ENCODE peak calls at places on chromosome 4, in eight cellular contexts. One of them, this sample, is unnamed.

GRCh38 chr4:56727150-56727549 is 46.1 kb upstream of the HOPX start:
- DNase-seq in posterior cingulate gyrus: no peak
- DNase-seq in vagina: no peak
- DNase-seq in activated gamma-delta T cell treated with Interleukin-2 at 50 U/mL for 16 hours: no peak
- DNase-seq in Calu3: no peak
- DNase-seq in kidney: no peak
- DNase-seq in coronary artery: no peak
- DNase-seq in substantia nigra: no peak
- DNase-seq in this sample: no peak

GRCh38 chr4:98539741-98540140 is 118.7 kb downstream of the TSPAN5 start:
- DNase-seq in Calu3: no peak
- DNase-seq in coronary artery: no peak
- DNase-seq in kidney: no peak
- DNase-seq in vagina: no peak
- DNase-seq in activated gamma-delta T cell treated with Interleukin-2 at 50 U/mL for 16 hours: no peak
- DNase-seq in posterior cingulate gyrus: no peak
- DNase-seq in substantia nigra: no peak
- DNase-seq in this sample: no peak

GRCh38 chr4:73864365-73864764 is 4.8 kb upstream of the CXCL1 start:
- DNase-seq in activated gamma-delta T cell treated with Interleukin-2 at 50 U/mL for 16 hours: no peak
- DNase-seq in posterior cingulate gyrus: no peak
- DNase-seq in coronary artery: no peak
- DNase-seq in kidney: no peak
- DNase-seq in vagina: no peak
- DNase-seq in substantia nigra: no peak
- DNase-seq in Calu3: peak; percentile 43
- DNase-seq in this sample: no peak

GRCh38 chr4:119729815-119730643 is 101.4 kb upstream of the PDE5A start:
- DNase-seq in posterior cingulate gyrus: peak; percentile 25
- DNase-seq in vagina: no peak
- DNase-seq in activated gamma-delta T cell treated with Interleukin-2 at 50 U/mL for 16 hours: no peak
- DNase-seq in coronary artery: no peak
- DNase-seq in Calu3: peak; percentile 77
- DNase-seq in kidney: peak; percentile 28
- DNase-seq in substantia nigra: no peak
- DNase-seq in this sample: no peak

GRCh38 chr4:57078685-57079521 is 31.3 kb downstream of the IGFBP7 start:
- DNase-seq in coronary artery: no peak
- DNase-seq in substantia nigra: no peak
- DNase-seq in vagina: no peak
- DNase-seq in posterior cingulate gyrus: no peak
- DNase-seq in kidney: peak; percentile 81
- DNase-seq in Calu3: peak; percentile 4
- DNase-seq in activated gamma-delta T cell treated with Interleukin-2 at 50 U/mL for 16 hours: no peak
- DNase-seq in this sample: no peak

GRCh38 chr4:75939890-75940691 is 722 bp downstream of the NAAA start:
- DNase-seq in substantia nigra: peak; percentile 48
- DNase-seq in Calu3: peak; percentile 36
- DNase-seq in vagina: no peak
- DNase-seq in posterior cingulate gyrus: peak; percentile 91
- DNase-seq in kidney: peak; percentile 92
- DNase-seq in activated gamma-delta T cell treated with Interleukin-2 at 50 U/mL for 16 hours: peak; percentile 61
- DNase-seq in coronary artery: peak; percentile 84
- DNase-seq in this sample: peak; percentile 72

GRCh38 chr4:76308548-76308947 is 2.0 kb downstream of the STBD1 start:
- DNase-seq in Calu3: peak; percentile 33
- DNase-seq in activated gamma-delta T cell treated with Interleukin-2 at 50 U/mL for 16 hours: no peak
- DNase-seq in kidney: peak; percentile 30
- DNase-seq in substantia nigra: no peak
- DNase-seq in coronary artery: no peak
- DNase-seq in posterior cingulate gyrus: peak; percentile 78
- DNase-seq in vagina: no peak
- DNase-seq in this sample: no peak

GRCh38 chr4:188691811-188692210 is 552.6 kb downstream of the TRIML1 start:
- DNase-seq in substantia nigra: no peak
- DNase-seq in activated gamma-delta T cell treated with Interleukin-2 at 50 U/mL for 16 hours: no peak
- DNase-seq in kidney: no peak
- DNase-seq in Calu3: no peak
- DNase-seq in posterior cingulate gyrus: no peak
- DNase-seq in coronary artery: no peak
- DNase-seq in vagina: no peak
- DNase-seq in this sample: no peak

GRCh38 chr4:136643416-136643815 is 888.9 kb downstream of the PCDH18 start:
- DNase-seq in Calu3: no peak
- DNase-seq in coronary artery: no peak
- DNase-seq in activated gamma-delta T cell treated with Interleukin-2 at 50 U/mL for 16 hours: no peak
- DNase-seq in substantia nigra: no peak
- DNase-seq in kidney: no peak
- DNase-seq in vagina: no peak
- DNase-seq in posterior cingulate gyrus: no peak
- DNase-seq in this sample: no peak

GRCh38 chr4:15809058-15809457 is 30.9 kb downstream of the CD38 start:
- DNase-seq in vagina: no peak
- DNase-seq in posterior cingulate gyrus: no peak
- DNase-seq in coronary artery: no peak
- DNase-seq in substantia nigra: no peak
- DNase-seq in activated gamma-delta T cell treated with Interleukin-2 at 50 U/mL for 16 hours: no peak
- DNase-seq in kidney: no peak
- DNase-seq in Calu3: no peak
- DNase-seq in this sample: no peak

GRCh38 chr4:129138762-129139496 is 43.0 kb downstream of the C4orf33 start:
- DNase-seq in vagina: no peak
- DNase-seq in activated gamma-delta T cell treated with Interleukin-2 at 50 U/mL for 16 hours: no peak
- DNase-seq in Calu3: no peak
- DNase-seq in posterior cingulate gyrus: no peak
- DNase-seq in coronary artery: no peak
- DNase-seq in kidney: no peak
- DNase-seq in substantia nigra: no peak
- DNase-seq in this sample: no peak

GRCh38 chr4:101418055-101418454 is 70.7 kb upstream of the PPP3CA start:
- DNase-seq in vagina: no peak
- DNase-seq in posterior cingulate gyrus: no peak
- DNase-seq in activated gamma-delta T cell treated with Interleukin-2 at 50 U/mL for 16 hours: peak; percentile 53
- DNase-seq in substantia nigra: no peak
- DNase-seq in coronary artery: no peak
- DNase-seq in Calu3: no peak
- DNase-seq in kidney: no peak
- DNase-seq in this sample: peak; percentile 81

GRCh38 chr4:124806403-124806802 is 93.9 kb upstream of the ANKRD50 start:
- DNase-seq in substantia nigra: no peak
- DNase-seq in activated gamma-delta T cell treated with Interleukin-2 at 50 U/mL for 16 hours: no peak
- DNase-seq in Calu3: no peak
- DNase-seq in posterior cingulate gyrus: no peak
- DNase-seq in coronary artery: no peak
- DNase-seq in vagina: no peak
- DNase-seq in kidney: no peak
- DNase-seq in this sample: peak; percentile 5

GRCh38 chr4:72418458-72418857 is 150.6 kb downstream of the ADAMTS3 start:
- DNase-seq in posterior cingulate gyrus: peak; percentile 84
- DNase-seq in coronary artery: no peak
- DNase-seq in kidney: no peak
- DNase-seq in vagina: no peak
- DNase-seq in Calu3: no peak
- DNase-seq in activated gamma-delta T cell treated with Interleukin-2 at 50 U/mL for 16 hours: no peak
- DNase-seq in substantia nigra: no peak
- DNase-seq in this sample: no peak

GRCh38 chr4:123415977-123416376 is 19.4 kb downstream of the SPRY1 start:
- DNase-seq in substantia nigra: no peak
- DNase-seq in kidney: no peak
- DNase-seq in coronary artery: no peak
- DNase-seq in Calu3: no peak
- DNase-seq in posterior cingulate gyrus: no peak
- DNase-seq in vagina: no peak
- DNase-seq in activated gamma-delta T cell treated with Interleukin-2 at 50 U/mL for 16 hours: no peak
- DNase-seq in this sample: peak; percentile 66

GRCh38 chr4:169225812-169226211 is 44.9 kb downstream of the SH3RF1 start:
- DNase-seq in Calu3: no peak
- DNase-seq in substantia nigra: no peak
- DNase-seq in coronary artery: no peak
- DNase-seq in vagina: no peak
- DNase-seq in kidney: no peak
- DNase-seq in posterior cingulate gyrus: no peak
- DNase-seq in activated gamma-delta T cell treated with Interleukin-2 at 50 U/mL for 16 hours: no peak
- DNase-seq in this sample: no peak

GRCh38 chr4:112946127-112946526 is 103.3 kb upstream of the ANK2 start:
- DNase-seq in Calu3: no peak
- DNase-seq in activated gamma-delta T cell treated with Interleukin-2 at 50 U/mL for 16 hours: no peak
- DNase-seq in substantia nigra: no peak
- DNase-seq in posterior cingulate gyrus: no peak
- DNase-seq in kidney: no peak
- DNase-seq in coronary artery: no peak
- DNase-seq in vagina: no peak
- DNase-seq in this sample: no peak

GRCh38 chr4:83660578-83660977 is 124.7 kb downstream of the GPAT3 start:
- DNase-seq in vagina: no peak
- DNase-seq in posterior cingulate gyrus: no peak
- DNase-seq in substantia nigra: no peak
- DNase-seq in Calu3: no peak
- DNase-seq in activated gamma-delta T cell treated with Interleukin-2 at 50 U/mL for 16 hours: no peak
- DNase-seq in kidney: no peak
- DNase-seq in coronary artery: no peak
- DNase-seq in this sample: no peak

GRCh38 chr4:147134536-147135210 is 189.0 kb upstream of the TTC29 start:
- DNase-seq in vagina: no peak
- DNase-seq in kidney: no peak
- DNase-seq in substantia nigra: no peak
- DNase-seq in posterior cingulate gyrus: no peak
- DNase-seq in Calu3: no peak
- DNase-seq in coronary artery: no peak
- DNase-seq in activated gamma-delta T cell treated with Interleukin-2 at 50 U/mL for 16 hours: no peak
- DNase-seq in this sample: no peak

GRCh38 chr4:177692907-177693306 is 250.7 kb upstream of the AGA start:
- DNase-seq in posterior cingulate gyrus: no peak
- DNase-seq in Calu3: no peak
- DNase-seq in substantia nigra: no peak
- DNase-seq in activated gamma-delta T cell treated with Interleukin-2 at 50 U/mL for 16 hours: no peak
- DNase-seq in vagina: no peak
- DNase-seq in kidney: no peak
- DNase-seq in coronary artery: no peak
- DNase-seq in this sample: no peak

GRCh38 chr4:122606364-122607043 is 14.4 kb downstream of the IL21 start:
- DNase-seq in kidney: no peak
- DNase-seq in activated gamma-delta T cell treated with Interleukin-2 at 50 U/mL for 16 hours: no peak
- DNase-seq in coronary artery: no peak
- DNase-seq in Calu3: no peak
- DNase-seq in vagina: no peak
- DNase-seq in substantia nigra: no peak
- DNase-seq in posterior cingulate gyrus: no peak
- DNase-seq in this sample: no peak

GRCh38 chr4:147794787-147795413 is 63.0 kb downstream of the ARHGAP10 start:
- DNase-seq in Calu3: no peak
- DNase-seq in kidney: no peak
- DNase-seq in activated gamma-delta T cell treated with Interleukin-2 at 50 U/mL for 16 hours: no peak
- DNase-seq in posterior cingulate gyrus: no peak
- DNase-seq in substantia nigra: no peak
- DNase-seq in coronary artery: no peak
- DNase-seq in vagina: no peak
- DNase-seq in this sample: no peak

GRCh38 chr4:90575371-90575770 is 448.2 kb downstream of the CCSER1 start:
- DNase-seq in coronary artery: no peak
- DNase-seq in posterior cingulate gyrus: no peak
- DNase-seq in Calu3: no peak
- DNase-seq in vagina: no peak
- DNase-seq in kidney: no peak
- DNase-seq in substantia nigra: no peak
- DNase-seq in activated gamma-delta T cell treated with Interleukin-2 at 50 U/mL for 16 hours: no peak
- DNase-seq in this sample: no peak

GRCh38 chr4:74376888-74377483 is 12.0 kb downstream of the EREG start:
- DNase-seq in posterior cingulate gyrus: no peak
- DNase-seq in kidney: no peak
- DNase-seq in substantia nigra: no peak
- DNase-seq in vagina: no peak
- DNase-seq in Calu3: no peak
- DNase-seq in activated gamma-delta T cell treated with Interleukin-2 at 50 U/mL for 16 hours: no peak
- DNase-seq in coronary artery: no peak
- DNase-seq in this sample: no peak

This sample was measured in activated naive CD4-positive, alpha-beta T cell treated with anti-CD3 and anti-CD28 coated beads for 36 hours.